ENCODE peak calls at places on chromosomes 6 and 20, in five cellular contexts. One of them, this sample, is unnamed.

GRCh38 chr20:6746901-6747609 is 20.4 kb upstream of the BMP2 start:
- DNase-seq in foreskin fibroblast: no peak
- DNase-seq in transverse colon: no peak
- DNase-seq in fibroblast of lung: no peak
- DNase-seq in H9: no peak
- DNase-seq in this sample: no peak

GRCh38 chr6:168250250-168250649 is 69.3 kb downstream of the DACT2 start:
- DNase-seq in transverse colon: no peak
- DNase-seq in fibroblast of lung: no peak
- DNase-seq in foreskin fibroblast: no peak
- DNase-seq in H9: no peak
- DNase-seq in this sample: no peak

GRCh38 chr6:89411019-89411268 is 1.1 kb downstream of the RRAGD start:
- DNase-seq in H9: no peak
- DNase-seq in transverse colon: no peak
- DNase-seq in foreskin fibroblast: peak; percentile 29
- DNase-seq in fibroblast of lung: no peak
- DNase-seq in this sample: no peak

GRCh38 chr6:130611366-130611765 is 215.8 kb upstream of the SMLR1 start:
- DNase-seq in foreskin fibroblast: no peak
- DNase-seq in fibroblast of lung: no peak
- DNase-seq in transverse colon: no peak
- DNase-seq in H9: no peak
- DNase-seq in this sample: no peak

GRCh38 chr6:112188906-112189305 is 65.5 kb downstream of the LAMA4 start:
- DNase-seq in foreskin fibroblast: peak; percentile 93
- DNase-seq in fibroblast of lung: peak; percentile 40
- DNase-seq in transverse colon: no peak
- DNase-seq in H9: no peak
- DNase-seq in this sample: no peak

GRCh38 chr6:137271245-137272183 is 52.3 kb upstream of the IFNGR1 start:
- DNase-seq in transverse colon: no peak
- DNase-seq in fibroblast of lung: peak; percentile 78
- DNase-seq in foreskin fibroblast: peak; percentile 71
- DNase-seq in H9: no peak
- DNase-seq in this sample: no peak

GRCh38 chr20:48583171-48583570 is 244.6 kb downstream of the PREX1 start:
- DNase-seq in H9: no peak
- DNase-seq in transverse colon: no peak
- DNase-seq in fibroblast of lung: no peak
- DNase-seq in foreskin fibroblast: no peak
- DNase-seq in this sample: no peak

GRCh38 chr6:144350176-144350575 is 65.0 kb downstream of the UTRN start:
- DNase-seq in fibroblast of lung: no peak
- DNase-seq in foreskin fibroblast: no peak
- DNase-seq in H9: no peak
- DNase-seq in transverse colon: no peak
- DNase-seq in this sample: no peak

GRCh38 chr6:31362751-31363150 is 5.8 kb upstream of the HLA-B start:
- DNase-seq in transverse colon: no peak
- DNase-seq in H9: no peak
- DNase-seq in foreskin fibroblast: no peak
- DNase-seq in fibroblast of lung: no peak
- DNase-seq in this sample: no peak

GRCh38 chr6:31363809-31364208 is 6.8 kb upstream of the HLA-B start:
- DNase-seq in foreskin fibroblast: no peak
- DNase-seq in H9: no peak
- DNase-seq in fibroblast of lung: no peak
- DNase-seq in transverse colon: no peak
- DNase-seq in this sample: no peak

GRCh38 chr6:31368461-31368860 is 11.5 kb upstream of the HLA-B start:
- DNase-seq in fibroblast of lung: no peak
- DNase-seq in foreskin fibroblast: no peak
- DNase-seq in transverse colon: no peak
- DNase-seq in H9: no peak
- DNase-seq in this sample: no peak

GRCh38 chr6:31365864-31366263 is 8.9 kb upstream of the HLA-B start:
- DNase-seq in transverse colon: no peak
- DNase-seq in fibroblast of lung: no peak
- DNase-seq in foreskin fibroblast: no peak
- DNase-seq in H9: no peak
- DNase-seq in this sample: no peak

DNA sequence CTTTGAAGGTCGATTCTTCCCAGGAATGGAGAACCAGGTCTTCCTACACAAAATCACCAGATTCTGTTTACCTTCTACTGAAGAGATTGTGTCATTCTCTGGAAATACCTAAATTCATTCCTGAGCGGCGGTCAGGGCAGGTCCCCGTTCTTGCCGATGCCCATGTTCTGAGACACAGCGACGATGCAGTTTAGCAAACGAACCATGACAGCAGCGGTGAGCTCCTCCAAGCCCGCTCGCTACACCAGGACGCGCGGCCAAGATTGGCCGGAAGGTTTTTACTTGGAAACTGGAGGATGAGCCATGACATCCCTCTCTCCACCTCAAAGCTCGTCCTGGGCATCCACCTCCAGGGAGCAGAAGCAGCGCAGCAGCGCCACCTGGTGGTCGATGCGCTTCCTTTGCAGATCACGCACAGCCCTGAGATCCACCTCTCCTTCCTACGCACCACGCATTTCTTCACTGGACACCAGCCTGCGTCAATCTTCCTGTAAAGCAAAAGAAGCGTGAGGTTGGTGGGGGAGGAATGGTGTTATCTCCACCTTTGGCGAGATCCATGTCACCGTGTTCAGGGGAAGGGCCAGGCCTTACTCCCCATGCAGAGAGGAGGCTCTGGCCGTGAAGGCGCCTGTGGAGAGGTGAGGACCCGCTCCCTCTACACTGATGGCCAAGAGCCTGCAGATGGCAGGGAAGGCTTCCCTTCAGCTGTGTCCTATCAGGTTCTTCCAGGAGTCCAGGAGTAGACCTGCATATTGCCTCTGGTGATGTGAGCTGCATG is 9.9 kb upstream of the HLA-B start:
- DNase-seq in H9: peak; percentile 95
- DNase-seq in transverse colon: peak; percentile 90
- DNase-seq in fibroblast of lung: peak; percentile 83
- DNase-seq in foreskin fibroblast: peak; percentile 95
- DNase-seq in this sample: peak; percentile 94
- TF ChIP-seq CTCF in H9: peak; percentile 96
- TF ChIP-seq CTCF in transverse colon: peak; percentile 98
- TF ChIP-seq CTCF in fibroblast of lung: peak; percentile 91
- TF ChIP-seq CTCF in foreskin fibroblast: peak; percentile 84
- TF ChIP-seq CTCF in this sample: peak; percentile 85

DNA sequence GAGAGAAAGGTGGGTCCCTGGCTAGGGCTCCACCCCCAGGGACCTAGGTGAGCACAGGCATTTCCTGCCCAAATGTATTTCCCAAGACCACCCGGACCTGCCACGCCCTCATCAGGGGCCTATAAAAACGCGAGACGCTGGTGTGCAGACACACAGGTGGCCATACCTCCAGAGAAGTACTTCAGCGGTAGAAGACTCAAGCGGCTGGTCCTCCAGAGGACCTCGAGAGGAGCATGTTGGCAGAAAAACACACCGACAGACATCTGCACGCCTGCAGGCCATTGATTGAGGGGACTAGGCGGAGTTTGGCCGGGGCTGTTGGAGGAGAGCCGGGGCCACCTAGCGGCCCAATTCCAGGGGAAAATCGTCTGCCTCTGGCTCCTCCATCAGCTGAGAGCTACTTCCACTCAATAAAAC is 695.8 kb upstream of the MMS22L start:
- DNase-seq in foreskin fibroblast: no peak
- DNase-seq in transverse colon: no peak
- DNase-seq in H9: peak; percentile 79
- DNase-seq in fibroblast of lung: no peak
- DNase-seq in this sample: no peak
- TF ChIP-seq CTCF in foreskin fibroblast: no peak
- TF ChIP-seq CTCF in transverse colon: no peak
- TF ChIP-seq CTCF in H9: peak; percentile 72
- TF ChIP-seq CTCF in fibroblast of lung: no peak
- TF ChIP-seq CTCF in this sample: no peak

GRCh38 chr6:15461127-15461944 is 201.5 kb downstream of the DTNBP1 start:
- DNase-seq in fibroblast of lung: no peak
- DNase-seq in H9: no peak
- DNase-seq in transverse colon: no peak
- DNase-seq in foreskin fibroblast: no peak
- DNase-seq in this sample: no peak

GRCh38 chr6:15465212-15465611 is 197.6 kb downstream of the DTNBP1 start:
- DNase-seq in foreskin fibroblast: no peak
- DNase-seq in fibroblast of lung: no peak
- DNase-seq in transverse colon: no peak
- DNase-seq in H9: no peak
- DNase-seq in this sample: no peak

GRCh38 chr6:15460110-15460727 is 202.6 kb downstream of the DTNBP1 start:
- DNase-seq in fibroblast of lung: no peak
- DNase-seq in transverse colon: no peak
- DNase-seq in H9: no peak
- DNase-seq in foreskin fibroblast: peak; percentile 42
- DNase-seq in this sample: no peak

GRCh38 chr6:15462717-15463525 is 199.9 kb downstream of the DTNBP1 start:
- DNase-seq in H9: no peak
- DNase-seq in foreskin fibroblast: peak; percentile 66
- DNase-seq in transverse colon: no peak
- DNase-seq in fibroblast of lung: peak; percentile 74
- DNase-seq in this sample: no peak

DNA sequence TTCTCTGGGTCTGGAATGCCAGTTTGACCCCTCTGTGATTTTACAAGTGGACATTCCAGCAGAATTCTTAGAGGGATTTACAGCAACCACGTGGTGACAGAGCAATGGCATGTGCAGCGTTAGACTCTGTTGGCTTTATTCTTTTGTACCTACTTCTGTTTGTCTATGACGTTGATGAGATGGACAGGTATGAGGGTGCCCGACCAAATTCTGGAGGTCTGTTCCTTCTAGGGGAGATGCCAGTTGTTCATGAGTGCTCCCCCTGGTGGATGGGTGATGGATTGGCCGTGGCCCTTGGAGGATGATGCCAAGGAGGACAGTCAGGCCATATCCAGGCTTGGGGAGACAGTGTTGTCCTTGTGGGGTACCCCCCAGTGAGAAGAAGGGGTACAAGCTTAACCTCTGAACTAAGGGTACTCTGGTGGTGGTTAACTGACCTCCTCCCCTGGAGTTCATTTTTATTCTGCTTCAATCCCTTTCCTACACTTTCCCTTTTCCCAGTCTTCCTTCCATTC is 198.6 kb downstream of the DTNBP1 start:
- DNase-seq in H9: peak; percentile 57
- DNase-seq in fibroblast of lung: no peak
- DNase-seq in foreskin fibroblast: no peak
- DNase-seq in transverse colon: peak; percentile 47
- DNase-seq in this sample: no peak
- TF ChIP-seq CTCF in H9: peak; percentile 90
- TF ChIP-seq CTCF in fibroblast of lung: peak; percentile 32
- TF ChIP-seq CTCF in foreskin fibroblast: peak; percentile 56
- TF ChIP-seq CTCF in transverse colon: peak; percentile 57
- TF ChIP-seq CTCF in this sample: peak; percentile 32

DNA sequence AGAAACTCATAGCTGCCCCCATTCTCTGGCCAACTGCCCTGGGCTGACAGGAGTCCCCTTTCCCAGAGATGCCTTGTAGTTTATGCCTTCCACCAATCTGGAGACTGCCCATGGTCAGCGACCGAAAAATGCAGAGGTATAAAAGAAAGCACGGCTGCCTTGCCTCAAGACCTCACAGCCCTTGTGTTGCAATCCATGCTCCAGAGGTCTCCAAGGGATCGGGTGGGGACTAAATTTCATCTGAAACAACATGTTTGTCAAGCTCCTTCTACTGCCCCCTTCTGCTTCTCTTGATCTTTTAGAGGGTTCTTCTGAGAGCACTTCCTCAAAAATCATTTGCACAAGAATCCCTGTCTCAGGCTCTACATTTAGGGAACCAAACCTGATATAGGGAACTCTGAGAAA is 128.8 kb downstream of the PLCB1 start:
- DNase-seq in fibroblast of lung: no peak
- DNase-seq in transverse colon: no peak
- DNase-seq in foreskin fibroblast: no peak
- DNase-seq in H9: no peak
- DNase-seq in this sample: no peak
- TF ChIP-seq CTCF in fibroblast of lung: no peak
- TF ChIP-seq CTCF in transverse colon: no peak
- TF ChIP-seq CTCF in foreskin fibroblast: no peak
- TF ChIP-seq CTCF in H9: no peak
- TF ChIP-seq CTCF in this sample: no peak